ENCODE peak calls at places on chromosome 20, in seven cellular contexts. H is Kasumi-1; I is H9; J is central memory CD8-positive, alpha-beta T cell; C is HEK293T; W is activated CD8-positive, alpha-beta memory T cell treated with anti-CD3 and anti-CD28 coated beads for 1 hour; B is AG04450. Q is an unnamed sample.

GRCh38 chr20:5430670-5431069 is 113.9 kb upstream of the PROKR2 start:
- DNase-seq in W (no peak), B (no peak), J (no peak), I (no peak), C (no peak), H (no peak), Q (no peak)

GRCh38 chr20:61817575-61817974 is 248.1 kb downstream of the TAF4 start:
- DNase-seq in W (no peak), I (no peak), C (no peak), H (no peak), B (no peak), J (no peak), Q (no peak)

GRCh38 chr20:54208492-54209044 is 681 bp downstream of the PFDN4 start:
- DNase-seq in W (no peak), H (peak), B (no peak), C (peak), J (no peak), I (no peak), Q (no peak)

GRCh38 chr20:56626367-56627121 is 2.6 kb upstream of the TFAP2C start:
- DNase-seq in I (peak), B (no peak), C (no peak), H (no peak), W (no peak), J (no peak), Q (no peak)

GRCh38 chr20:10521068-10521834 is 86.1 kb downstream of the SLX4IP start:
- DNase-seq in H (peak), I (no peak), C (no peak), B (no peak), J (no peak), W (no peak), Q (no peak)

GRCh38 chr20:5001174-5002076 is at the start of gene SLC23A2:
- DNase-seq in W (peak), I (peak), C (peak), J (peak), H (peak), B (no peak), Q (no peak)

GRCh38 chr20:13220857-13221297 is at the start of gene ISM1:
- DNase-seq in J (no peak), W (no peak), C (peak), I (peak), B (no peak), H (no peak), Q (no peak)

GRCh38 chr20:10531848-10532247 is 96.7 kb downstream of the SLX4IP start:
- DNase-seq in H (no peak), B (no peak), J (no peak), I (no peak), W (no peak), C (no peak), Q (no peak)

GRCh38 chr20:5696011-5696559 is 54.1 kb upstream of the SHLD1 start:
- DNase-seq in H (no peak), I (no peak), J (no peak), C (no peak), B (peak), W (no peak), Q (no peak)

GRCh38 chr20:45011108-45011526 is 44.8 kb downstream of the STK4 start:
- DNase-seq in B (peak), W (peak), J (no peak), C (peak), I (peak), H (peak), Q (peak)

GRCh38 chr20:8272758-8273157 is 140.7 kb downstream of the PLCB1 start:
- DNase-seq in J (no peak), C (no peak), I (no peak), H (peak), B (no peak), W (no peak), Q (no peak)

GRCh38 chr20:13250242-13250641 is 29.2 kb downstream of the ISM1 start:
- DNase-seq in J (no peak), H (no peak), I (no peak), W (no peak), B (no peak), C (no peak), Q (no peak)

Q was measured in cerebellar nuclear complex.